ENCODE peak calls at places on chromosome 1, in seven cellular contexts. K is SK-N-SH, W is GM12878, J is HepG2, Z is HCT116, T is K562, U is H1. E is an unnamed sample.

GRCh38 chr1:167861664-167862381 is 52.1 kb downstream of the ADCY10 start:
- DNase-seq in K (no peak), W (no peak), J (no peak), Z (no peak), T (no peak), U (no peak), E (no peak)

GRCh38 chr1:112061852-112062451 is 72.5 kb upstream of the KCND3 start:
- DNase-seq in K (no peak), W (no peak), J (no peak), Z (no peak), T (no peak), U (no peak), E (no peak)

GRCh38 chr1:52867060-52867845 is 24.7 kb downstream of the ZYG11A start:
- DNase-seq in K (no peak), W (peak; percentile 67), J (no peak), Z (no peak), T (no peak), U (no peak), E (peak; percentile 43)

GRCh38 chr1:153919879-153920852 is 2.6 kb downstream of the GATAD2B start:
- DNase-seq in K (peak; percentile 6), W (no peak), J (no peak), Z (no peak), T (no peak), U (no peak), E (peak; percentile 64)

GRCh38 chr1:107405241-107405640 is 264.4 kb downstream of the NTNG1 start:
- DNase-seq in K (no peak), W (no peak), J (no peak), Z (no peak), T (no peak), U (no peak), E (no peak)

GRCh38 chr1:33141781-33142180 is 40.1 kb downstream of the TRIM62 start:
- DNase-seq in K (no peak), W (no peak), J (no peak), Z (no peak), T (no peak), U (no peak), E (no peak)

GRCh38 chr1:4702464-4702863 is 48.1 kb downstream of the AJAP1 start:
- DNase-seq in K (no peak), W (no peak), J (no peak), Z (no peak), T (no peak), U (no peak), E (no peak)

GRCh38 chr1:202317941-202318925 is 23.5 kb downstream of the UBE2T start:
- DNase-seq in K (no peak), W (no peak), J (peak; percentile 46), Z (no peak), T (no peak), U (no peak), E (no peak)

GRCh38 chr1:28028873-28029654 is 59.3 kb downstream of the EYA3 start:
- DNase-seq in K (no peak), W (no peak), J (no peak), Z (no peak), T (no peak), U (no peak), E (no peak)

GRCh38 chr1:28326980-28327379 is 1.9 kb upstream of the MED18 start:
- DNase-seq in K (no peak), W (no peak), J (no peak), Z (no peak), T (no peak), U (no peak), E (no peak)

GRCh38 chr1:99146129-99146848 is 118.0 kb upstream of the PLPPR4 start:
- DNase-seq in K (no peak), W (no peak), J (no peak), Z (no peak), T (no peak), U (no peak), E (peak; percentile 4)
- TF ChIP-seq JUND in K (no peak), W (no peak), J (no peak), Z (no peak), T (no peak), U (no peak), E (no peak)

GRCh38 chr1:54813479-54814147 is 12.5 kb upstream of the TTC22 start:
- DNase-seq in K (no peak), W (no peak), J (no peak), Z (no peak), T (no peak), U (peak; percentile 48), E (no peak)

GRCh38 chr1:54811739-54812655 is 10.9 kb upstream of the TTC22 start:
- DNase-seq in K (no peak), W (no peak), J (no peak), Z (no peak), T (no peak), U (peak; percentile 45), E (no peak)

GRCh38 chr1:54814571-54814970 is 13.4 kb upstream of the TTC22 start:
- DNase-seq in K (no peak), W (no peak), J (no peak), Z (no peak), T (no peak), U (peak; percentile 37), E (no peak)

GRCh38 chr1:54814148-54814498 is 13.0 kb upstream of the TTC22 start:
- DNase-seq in K (no peak), W (no peak), J (no peak), Z (no peak), T (no peak), U (peak; percentile 53), E (no peak)

GRCh38 chr1:54812801-54813478 is 11.8 kb upstream of the TTC22 start:
- DNase-seq in K (no peak), W (peak; percentile 42), J (no peak), Z (no peak), T (no peak), U (peak; percentile 44), E (no peak)
- TF ChIP-seq JUND in K (no peak), W (no peak), J (no peak), Z (no peak), T (no peak), U (no peak), E (no peak)

DNA sequence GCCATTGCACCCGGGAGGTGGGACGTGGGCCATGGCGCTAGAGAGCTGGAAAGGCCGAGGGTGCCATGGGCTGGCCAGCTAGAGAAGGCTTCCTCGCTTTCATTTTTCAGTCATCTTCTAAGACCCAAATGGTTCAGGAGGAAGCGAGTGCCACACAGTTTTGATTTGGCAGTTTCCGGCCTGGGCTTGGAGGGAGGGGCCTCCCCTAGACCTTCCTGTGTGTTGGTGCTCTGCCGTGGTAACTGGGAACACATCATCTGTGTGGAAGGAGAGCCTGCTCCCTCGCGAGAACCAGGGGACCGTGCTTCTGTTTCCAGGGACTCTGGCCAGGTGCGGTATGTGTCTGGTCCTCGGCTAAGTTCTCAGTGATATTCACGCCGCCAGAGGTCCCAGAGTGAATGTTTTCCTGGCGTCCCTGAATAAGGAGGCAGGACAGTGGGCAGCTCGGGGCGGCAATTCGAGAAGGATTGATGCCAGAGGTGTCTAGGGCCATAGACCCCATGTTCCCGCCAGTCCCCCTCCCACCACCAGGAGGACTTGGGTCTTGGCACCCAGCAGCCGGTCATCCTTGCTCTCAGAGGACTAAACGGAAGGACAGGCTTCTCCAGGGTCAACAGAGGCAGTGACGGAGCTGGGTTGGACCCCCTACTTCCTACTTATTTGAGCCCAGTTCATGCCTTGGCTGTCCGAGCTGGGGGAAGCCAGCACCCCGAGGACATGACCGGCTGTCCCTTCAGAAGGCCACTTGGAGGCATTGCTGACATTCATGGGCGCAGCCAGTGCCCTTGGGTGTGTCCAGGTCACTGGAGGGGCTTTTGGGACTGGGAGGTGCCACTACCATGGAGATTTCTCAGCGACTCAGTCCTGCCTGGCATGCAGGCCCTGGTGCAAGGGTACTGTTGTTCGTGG is 2.7 kb upstream of the NPHP4 start:
- DNase-seq in K (no peak), W (peak; percentile 30), J (no peak), Z (no peak), T (no peak), U (no peak), E (no peak)
- TF ChIP-seq JUND in K (no peak), W (no peak), J (no peak), Z (no peak), T (no peak), U (no peak), E (no peak)

GRCh38 chr1:205568469-205569361 is 63.1 kb downstream of the ELK4 start:
- DNase-seq in K (peak; percentile 77), W (no peak), J (no peak), Z (no peak), T (peak; percentile 63), U (peak; percentile 51), E (no peak)
- TF ChIP-seq JUND in K (no peak), W (no peak), J (no peak), Z (no peak), T (no peak), U (no peak), E (no peak)